ENCODE peak calls at places on chromosomes 3 and 15, in nine cellular contexts. P, I, G, L, X, R, Y, E and U are unnamed samples.

GRCh38 chr3:58452176-58452575 is 18.5 kb upstream of the PDHB start:
- DNase-seq in Y (no peak), I (no peak), R (no peak), P (no peak), X (no peak), E (no peak), G (no peak), L (no peak), U (no peak)

GRCh38 chr3:100260081-100260684 is 609 bp upstream of the TBC1D23 start:
- DNase-seq in R (peak), I (no peak), L (peak), G (no peak), P (no peak), E (no peak), X (no peak), Y (peak), U (no peak)

GRCh38 chr3:52892290-52892624 is 5.1 kb downstream of the STIMATE start:
- DNase-seq in E (no peak), L (no peak), G (no peak), P (no peak), R (no peak), X (no peak), I (no peak), Y (no peak), U (peak)

GRCh38 chr3:193870376-193871092 is 265.4 kb upstream of the HES1 start:
- DNase-seq in E (no peak), P (peak), I (no peak), G (no peak), X (no peak), L (no peak), R (no peak), Y (peak), U (no peak)

GRCh38 chr3:168989396-168989795 is 674.1 kb downstream of the MECOM start:
- DNase-seq in Y (peak), P (no peak), I (no peak), E (no peak), G (no peak), R (no peak), L (no peak), X (no peak), U (no peak)

GRCh38 chr3:98339031-98339430 is 14.6 kb upstream of the OR5K4 start:
- DNase-seq in X (no peak), R (no peak), Y (peak), G (no peak), L (no peak), I (no peak), E (no peak), P (no peak), U (no peak)

GRCh38 chr3:170724599-170724998 is 138.7 kb upstream of the SLC7A14 start:
- DNase-seq in E (no peak), G (no peak), I (no peak), R (no peak), P (no peak), L (no peak), Y (peak), X (no peak), U (no peak)

GRCh38 chr3:37229740-37230139 is 55.4 kb upstream of the LRRFIP2 start:
- DNase-seq in R (no peak), Y (no peak), P (peak), E (no peak), I (no peak), X (no peak), G (no peak), L (no peak), U (no peak)

GRCh38 chr3:36944012-36944640 is 728 bp downstream of the TRANK1 start:
- DNase-seq in Y (peak), R (peak), I (peak), X (peak), P (no peak), E (peak), G (peak), L (peak), U (peak)

GRCh38 chr3:100396967-100397366 is 3.9 kb downstream of the TOMM70 start:
- DNase-seq in X (no peak), E (no peak), Y (peak), I (no peak), R (no peak), G (no peak), P (no peak), L (no peak), U (no peak)

GRCh38 chr3:31011383-31011782 is 116.9 kb upstream of the GADL1 start:
- DNase-seq in X (no peak), Y (peak), L (no peak), P (no peak), R (no peak), I (no peak), G (no peak), E (no peak), U (no peak)

GRCh38 chr3:137866001-137866400 is 101.9 kb downstream of the SOX14 start:
- DNase-seq in G (no peak), E (no peak), I (no peak), X (no peak), P (no peak), Y (no peak), L (no peak), R (no peak), U (no peak)

GRCh38 chr3:46867550-46867898 is 4.3 kb upstream of the MYL3 start:
- DNase-seq in R (peak), Y (no peak), I (no peak), G (no peak), P (no peak), E (no peak), L (peak), X (no peak), U (no peak)

GRCh38 chr15:58597943-58598828 is 151.3 kb downstream of the ADAM10 start:
- DNase-seq in Y (no peak), G (no peak), X (no peak), I (no peak), L (no peak), R (no peak), E (no peak), P (no peak), U (no peak)

GRCh38 chr3:31188112-31188511 is 293.7 kb upstream of the GADL1 start:
- DNase-seq in Y (no peak), P (no peak), X (no peak), G (no peak), E (no peak), I (no peak), L (no peak), R (no peak), U (no peak)

GRCh38 chr3:52498134-52499054 is 3.3 kb downstream of the STAB1 start:
- DNase-seq in L (no peak), G (no peak), X (no peak), I (no peak), Y (no peak), P (no peak), R (peak), E (no peak), U (no peak)

GRCh38 chr3:72329354-72329753 is 518.9 kb downstream of the SHQ1 start:
- DNase-seq in I (no peak), X (no peak), Y (no peak), R (no peak), E (no peak), G (no peak), L (no peak), P (no peak), U (peak)

GRCh38 chr3:192957441-192957951 is 39.8 kb upstream of the MB21D2 start:
- DNase-seq in E (no peak), L (peak), X (no peak), I (no peak), Y (peak), G (no peak), P (no peak), R (peak), U (no peak)